ENCODE peak calls at places on chromosome 9, in seven cellular contexts. T is HT-29; C is neural crest cell; O is prostate gland; M is caudate nucleus; N is stimulated activated naive CD4-positive, alpha-beta T cell treated with Interleukin-2 at 50 U/mL for 16 hours; P is cardiac muscle cell. W is an unnamed sample.

GRCh38 chr9:105150991-105151685 is 93.3 kb upstream of the SLC44A1 start:
- DNase-seq in T (no peak), C (no peak), O (no peak), M (no peak), N (no peak), P (peak), W (no peak)

GRCh38 chr9:70902705-70903131 is 218.7 kb downstream of the TRPM3 start:
- DNase-seq in T (no peak), C (no peak), O (no peak), M (no peak), N (no peak), P (peak), W (peak)

GRCh38 chr9:134707031-134707680 is 65.6 kb downstream of the COL5A1 start:
- DNase-seq in T (no peak), C (no peak), O (peak), M (no peak), N (no peak), P (peak), W (peak)

GRCh38 chr9:127112056-127112455 is 10.4 kb downstream of the ANGPTL2 start:
- DNase-seq in T (no peak), C (no peak), O (no peak), M (no peak), N (no peak), P (peak), W (no peak)

GRCh38 chr9:126528111-126528510 is 85.6 kb upstream of the LMX1B start:
- DNase-seq in T (no peak), C (no peak), O (no peak), M (no peak), N (no peak), P (no peak), W (no peak)

GRCh38 chr9:16821344-16821743 is 49.1 kb downstream of the BNC2 start:
- DNase-seq in T (no peak), C (no peak), O (no peak), M (no peak), N (no peak), P (no peak), W (no peak)

GRCh38 chr9:20378851-20379250 is 243.4 kb downstream of the MLLT3 start:
- DNase-seq in T (no peak), C (no peak), O (no peak), M (no peak), N (no peak), P (no peak), W (no peak)

GRCh38 chr9:3730527-3730926 is 204.7 kb upstream of the RFX3 start:
- DNase-seq in T (no peak), C (no peak), O (no peak), M (no peak), N (no peak), P (no peak), W (no peak)

GRCh38 chr9:89439571-89439970 is 58.3 kb downstream of the SEMA4D start:
- DNase-seq in T (no peak), C (no peak), O (no peak), M (no peak), N (no peak), P (no peak), W (no peak)

GRCh38 chr9:20650750-20651299 is 28.5 kb upstream of the MLLT3 start:
- DNase-seq in T (no peak), C (no peak), O (no peak), M (no peak), N (no peak), P (no peak), W (no peak)

GRCh38 chr9:114282926-114283325 is 40.0 kb upstream of the ORM1 start:
- DNase-seq in T (no peak), C (no peak), O (no peak), M (no peak), N (no peak), P (peak), W (peak)

GRCh38 chr9:129084087-129084486 is 3.2 kb downstream of the DOLPP1 start:
- DNase-seq in T (no peak), C (no peak), O (no peak), M (no peak), N (no peak), P (no peak), W (no peak)

GRCh38 chr9:11086561-11086960 is 473.8 kb upstream of the PTPRD start:
- DNase-seq in T (no peak), C (no peak), O (no peak), M (no peak), N (no peak), P (no peak), W (peak)

GRCh38 chr9:131138676-131139075 is 13.3 kb downstream of the NUP214 start:
- DNase-seq in T (no peak), C (no peak), O (no peak), M (no peak), N (no peak), P (no peak), W (no peak)

GRCh38 chr9:35757527-35758275 is 3.6 kb upstream of the MSMP start:
- DNase-seq in T (peak), C (no peak), O (peak), M (no peak), N (no peak), P (no peak), W (no peak)

GRCh38 chr9:133238272-133238850 is 29.3 kb upstream of the OBP2B start:
- DNase-seq in T (peak), C (peak), O (no peak), M (no peak), N (no peak), P (peak), W (no peak)

GRCh38 chr9:27433599-27434325 is 90.3 kb upstream of the IFNK start:
- DNase-seq in T (no peak), C (no peak), O (no peak), M (no peak), N (no peak), P (no peak), W (no peak)

GRCh38 chr9:137189297-137190295 is 1.1 kb downstream of the SSNA1 start:
- DNase-seq in T (no peak), C (no peak), O (no peak), M (no peak), N (no peak), P (no peak), W (no peak)

GRCh38 chr9:79346350-79347020 is 225.3 kb upstream of the TLE4 start:
- DNase-seq in T (no peak), C (no peak), O (no peak), M (no peak), N (no peak), P (peak), W (peak)